ENCODE peak calls at places on chromosomes 13 and 19, in nine cellular contexts. H, K, X, A, Z, V, Y, G and S are unnamed samples.

GRCh38 chr19:51491586-51491985 is 10.0 kb downstream of the SIGLEC12 start:
- DNase-seq in Y (no peak), A (no peak), H (no peak), V (no peak), K (no peak), G (no peak), Z (no peak), X (no peak), S (no peak)

GRCh38 chr13:40388617-40389016 is 277.8 kb downstream of the FOXO1 start:
- DNase-seq in X (no peak), G (no peak), Y (no peak), Z (no peak), K (no peak), H (peak; percentile 47), V (no peak), A (no peak), S (no peak)

GRCh38 chr13:78398743-78399410 is 204.5 kb downstream of the POU4F1 start:
- DNase-seq in Z (no peak), K (no peak), A (no peak), G (no peak), X (no peak), Y (no peak), V (no peak), H (no peak), S (no peak)

GRCh38 chr13:23289917-23290357 is 109.2 kb downstream of the SGCG start:
- DNase-seq in Y (peak; percentile 1), A (no peak), H (peak; percentile 69), K (peak; percentile 74), X (no peak), Z (no peak), G (no peak), V (peak; percentile 96), S (peak; percentile 7)

GRCh38 chr13:99380921-99381645 is 73.9 kb upstream of the GPR183 start:
- DNase-seq in X (no peak), Y (no peak), A (no peak), H (no peak), G (no peak), K (no peak), Z (no peak), V (no peak), S (no peak)

GRCh38 chr13:101570410-101570809 is 117.9 kb downstream of the ITGBL1 start:
- DNase-seq in H (peak; percentile 35), Y (no peak), G (no peak), V (peak; percentile 55), A (no peak), Z (no peak), K (no peak), X (no peak), S (no peak)

GRCh38 chr13:24172071-24172470 is 11.6 kb downstream of the SPATA13 start:
- DNase-seq in V (no peak), K (no peak), X (no peak), G (no peak), A (no peak), H (no peak), Y (no peak), Z (no peak), S (no peak)

GRCh38 chr19:55479045-55479444 is 2.6 kb downstream of the ZNF628 start:
- DNase-seq in A (no peak), Y (no peak), G (no peak), H (no peak), V (no peak), K (no peak), X (no peak), Z (no peak), S (no peak)

GRCh38 chr19:8831832-8832131 is 322 bp downstream of the ZNF558 start:
- DNase-seq in Z (no peak), X (no peak), Y (no peak), V (no peak), K (no peak), A (peak; percentile 32), H (no peak), G (no peak), S (no peak)

GRCh38 chr13:38350114-38350617 is 515 bp downstream of the UFM1 start:
- DNase-seq in K (peak; percentile 64), H (peak; percentile 65), A (peak; percentile 25), Z (peak; percentile 88), V (peak; percentile 74), G (no peak), X (peak; percentile 78), Y (no peak), S (no peak)

GRCh38 chr19:39031368-39032163 is 783 bp downstream of the FBXO27 start:
- DNase-seq in G (peak; percentile 51), K (peak; percentile 62), V (peak; percentile 96), Z (peak; percentile 98), Y (no peak), X (peak; percentile 89), H (peak; percentile 81), A (peak; percentile 99), S (peak; percentile 81)

GRCh38 chr19:13073263-13073662 is 29.4 kb downstream of the LYL1 start:
- DNase-seq in Z (no peak), V (no peak), Y (no peak), K (no peak), H (no peak), G (no peak), X (no peak), A (no peak), S (no peak)

GRCh38 chr13:36872621-36873020 is 47.4 kb downstream of the SMAD9 start:
- DNase-seq in V (no peak), Z (no peak), G (no peak), K (no peak), X (no peak), A (no peak), Y (no peak), H (no peak), S (no peak)

GRCh38 chr19:2352121-2352520 is 7.9 kb upstream of the TMPRSS9 start:
- DNase-seq in V (no peak), A (no peak), X (no peak), Y (no peak), G (no peak), H (no peak), K (no peak), Z (no peak), S (no peak)

DNA sequence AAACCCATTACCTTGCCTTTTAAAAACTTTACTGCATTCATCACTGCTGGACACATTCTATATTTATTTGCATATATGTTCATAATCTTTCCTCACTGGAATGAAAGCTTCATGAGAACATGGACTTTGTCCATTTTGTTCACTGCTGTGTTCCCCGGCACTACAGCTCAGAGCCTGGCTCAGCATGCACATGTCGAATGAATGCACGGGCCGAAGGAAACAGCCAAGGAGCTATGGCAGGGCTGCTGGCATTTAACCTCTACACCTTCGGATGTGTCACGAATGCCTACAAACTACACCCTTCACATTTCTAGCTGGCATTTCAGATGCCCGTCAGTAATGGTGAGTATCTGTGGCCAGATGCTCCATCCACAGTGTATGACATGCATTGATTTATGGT is 7.6 kb downstream of the MTIF3 start:
- DNase-seq in Z (no peak), X (no peak), A (no peak), Y (no peak), V (no peak), H (no peak), G (no peak), K (no peak), S (no peak)
- H3K4me3 ChIP-seq in Z (no peak overlapping the region), X (no peak overlapping the region), A (no peak overlapping the region), Y (no peak overlapping the region), V (no peak overlapping the region), H (no peak overlapping the region), G (no peak overlapping the region), K (no peak overlapping the region), S (no peak overlapping the region)

GRCh38 chr19:15173746-15174404 is 26.9 kb downstream of the NOTCH3 start:
- DNase-seq in Z (no peak), Y (no peak), G (no peak), H (peak; percentile 37), K (no peak), A (no peak), V (no peak), X (no peak), S (no peak)

GRCh38 chr19:15178629-15179308 is 22.0 kb downstream of the NOTCH3 start:
- DNase-seq in V (no peak), X (no peak), A (no peak), H (no peak), K (no peak), Z (no peak), G (no peak), Y (no peak), S (no peak)

GRCh38 chr19:15175609-15176008 is 25.2 kb downstream of the NOTCH3 start:
- DNase-seq in A (no peak), V (no peak), Y (no peak), H (no peak), Z (no peak), X (no peak), G (no peak), K (no peak), S (no peak)

GRCh38 chr19:15180451-15181390 is 20.1 kb downstream of the NOTCH3 start:
- DNase-seq in Z (peak; percentile 87), H (no peak), A (no peak), X (peak; percentile 35), K (no peak), V (peak; percentile 37), G (no peak), Y (no peak), S (no peak)

DNA sequence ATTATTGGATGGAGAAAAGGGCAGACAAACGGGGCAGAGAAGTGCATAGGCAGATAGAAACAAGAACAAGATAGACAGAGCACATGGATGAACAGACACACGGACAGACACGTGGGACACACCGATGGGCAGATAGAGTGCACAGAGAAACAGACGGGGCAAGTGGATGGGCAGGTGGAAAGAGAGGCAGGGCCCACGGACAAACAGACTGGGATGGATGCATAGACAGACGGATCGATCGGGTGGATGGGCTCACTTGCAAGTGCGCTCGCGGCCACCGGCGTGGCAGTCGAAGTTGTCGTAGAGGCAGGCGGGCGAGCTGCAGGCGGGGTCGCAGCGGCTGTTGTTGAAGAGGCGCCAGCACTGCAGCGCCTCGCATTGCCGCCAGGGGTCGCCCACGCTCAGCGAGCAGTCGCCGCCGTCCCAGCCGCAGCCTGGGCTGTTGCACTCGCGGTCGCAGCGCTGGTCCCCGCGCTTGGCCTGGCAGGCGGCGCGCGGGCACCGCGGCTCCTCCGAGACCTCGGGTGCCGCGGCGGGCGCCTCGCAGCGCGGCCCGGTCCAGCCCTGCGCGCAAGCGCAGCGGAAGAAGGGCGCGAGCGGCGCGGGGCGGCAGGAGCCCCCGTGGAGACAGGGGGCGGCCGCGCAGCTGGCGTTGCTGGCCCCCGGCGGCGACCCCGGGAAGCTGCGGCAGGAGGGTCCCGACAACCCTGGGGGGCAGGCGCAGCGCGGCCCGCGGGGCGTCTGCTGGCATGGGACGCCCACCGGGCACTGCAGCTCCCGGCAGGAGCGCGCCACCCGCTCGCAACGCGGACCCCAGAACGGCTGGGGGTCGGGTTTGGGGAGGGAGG is 23.3 kb downstream of the NOTCH3 start:
- DNase-seq in X (peak; percentile 72), A (peak; percentile 35), V (peak; percentile 73), Z (peak; percentile 91), H (peak; percentile 70), G (peak; percentile 78), Y (no peak), K (peak; percentile 76), S (peak; percentile 28)
- TF ChIP-seq CTCF in X (peak; percentile 100), A (peak; percentile 73), V (peak; percentile 62), Z (peak; percentile 94), H (peak; percentile 73), G (peak; percentile 93), Y (peak; percentile 79), K (peak; percentile 55), S (peak; percentile 79)

GRCh38 chr19:1239796-1240737 is 1.5 kb upstream of the ATP5F1D start:
- DNase-seq in K (peak; percentile 94), Y (peak; percentile 68), H (peak; percentile 93), G (peak; percentile 86), V (peak; percentile 89), X (peak; percentile 88), Z (peak; percentile 93), A (peak; percentile 79), S (no peak)
- H3K4me3 ChIP-seq in K (peak overlapping the region; percentile 36), Y (peak overlapping the region; percentile 49), H (peak overlapping the region; percentile 57), G (no peak overlapping the region), V (peak overlapping the region; percentile 40), X (peak overlapping the region; percentile 41), Z (peak overlapping the region; percentile 88), A (peak overlapping the region; percentile 39), S (peak overlapping the region; percentile 32)

GRCh38 chr19:1223018-1223855 is 14.6 kb downstream of the CBARP start:
- DNase-seq in G (no peak), Z (no peak), Y (no peak), H (peak; percentile 54), V (peak; percentile 56), K (peak; percentile 55), X (peak; percentile 59), A (no peak), S (no peak)
- TF ChIP-seq CTCF in G (peak; percentile 55), Z (no peak), Y (peak; percentile 41), H (peak; percentile 62), V (peak; percentile 48), K (peak; percentile 45), X (peak; percentile 42), A (peak; percentile 52), S (peak; percentile 68)